ENCODE peak calls at places on chromosome 5, in five cellular contexts. W is uterus; A is HCEC 1CT; L is PC-9; R is activated T-helper 9 cell treated with anti-CD3 and anti-CD28 coated beads, Interleukin-2, amount 50 U/mL, for 16 hours. E is an unnamed sample.

GRCh38 chr5:42655982-42656660 is 100.5 kb upstream of the CCDC152 start:
- DNase-seq in W (no peak), A (no peak), L (no peak), R (no peak), E (no peak)

GRCh38 chr5:68303038-68303738 is 87.6 kb downstream of the PIK3R1 start:
- DNase-seq in W (no peak), A (no peak), L (no peak), R (no peak), E (no peak)

GRCh38 chr5:135223404-135223803 is 175.6 kb downstream of the MACROH2A1 start:
- DNase-seq in W (peak), A (no peak), L (no peak), R (no peak), E (no peak)

GRCh38 chr5:5419291-5420210 is 2.9 kb upstream of the ICE1 start:
- DNase-seq in W (no peak), A (peak), L (peak), R (no peak), E (no peak)

GRCh38 chr5:36606437-36607113 is at the start of gene SLC1A3:
- DNase-seq in W (no peak), A (peak), L (peak), R (no peak), E (no peak)

GRCh38 chr5:125725686-125726085 is 697.5 kb upstream of the GRAMD2B start:
- DNase-seq in W (no peak), A (no peak), L (no peak), R (no peak), E (no peak)

GRCh38 chr5:8633706-8634105 is 764.8 kb downstream of the MTRR start:
- DNase-seq in W (no peak), A (peak), L (no peak), R (no peak), E (no peak)

GRCh38 chr5:151319334-151319733 is 15.8 kb upstream of the SLC36A3 start:
- DNase-seq in W (peak), A (peak), L (no peak), R (no peak), E (no peak)

GRCh38 chr5:1763960-1764605 is 35.6 kb downstream of the MRPL36 start:
- DNase-seq in W (no peak), A (no peak), L (no peak), R (no peak), E (no peak)

GRCh38 chr5:59760798-59761348 is 132.7 kb downstream of the PDE4D start:
- DNase-seq in W (no peak), A (peak), L (peak), R (no peak), E (no peak)

GRCh38 chr5:90528704-90529233 is 615 bp downstream of the LYSMD3 start:
- DNase-seq in W (peak), A (no peak), L (no peak), R (no peak), E (no peak)

GRCh38 chr5:126970517-126971017 is 59.8 kb downstream of the MARCHF3 start:
- DNase-seq in W (no peak), A (peak), L (peak), R (no peak), E (no peak)

GRCh38 chr5:155127552-155127951 is 114.0 kb downstream of the KIF4B start:
- DNase-seq in W (no peak), A (no peak), L (no peak), R (no peak), E (no peak)

GRCh38 chr5:147996379-147996778 is 67.4 kb upstream of the SPINK5 start:
- DNase-seq in W (no peak), A (no peak), L (no peak), R (no peak), E (no peak)

GRCh38 chr5:61371474-61371873 is 39.4 kb downstream of the ZSWIM6 start:
- DNase-seq in W (no peak), A (no peak), L (peak), R (no peak), E (no peak)

GRCh38 chr5:81140942-81141341 is 92.2 kb upstream of the CKMT2 start:
- DNase-seq in W (peak), A (peak), L (no peak), R (no peak), E (no peak)

GRCh38 chr5:115939059-115939458 is 23.2 kb upstream of the LVRN start:
- DNase-seq in W (no peak), A (no peak), L (no peak), R (no peak), E (no peak)

GRCh38 chr5:179227578-179228311 is 117.5 kb downstream of the ADAMTS2 start:
- DNase-seq in W (no peak), A (no peak), L (no peak), R (no peak), E (no peak)

GRCh38 chr5:58925627-58926545 is 343.0 kb downstream of the RAB3C start:
- DNase-seq in W (no peak), A (no peak), L (no peak), R (no peak), E (no peak)

GRCh38 chr5:9831823-9832222 is 201.7 kb upstream of the TAS2R1 start:
- DNase-seq in W (no peak), A (peak), L (no peak), R (no peak), E (no peak)

GRCh38 chr5:154762261-154762660 is 7.1 kb downstream of the LARP1 start:
- DNase-seq in W (no peak), A (no peak), L (no peak), R (no peak), E (no peak)

GRCh38 chr5:124705577-124705976 is 40.9 kb downstream of the ZNF608 start:
- DNase-seq in W (no peak), A (no peak), L (no peak), R (no peak), E (no peak)

E was measured in T-helper 17 cell.